ENCODE peak calls at places on chromosomes 4 and X, in five cellular contexts. K is esophagus muscularis mucosa; U is fibroblast of gingiva; L is activated CD4-positive, alpha-beta T cell treated with anti-CD3 and anti-CD28 coated beads, Interleukin-2, amount 10 ng/mL, durations not matched to agents 7 days and 5 days; D is DMS153. X is an unnamed sample.

GRCh38 chr4:165343353-165344191 is 16.1 kb downstream of the MSMO1 start:
- DNase-seq in U (no peak), D (peak), L (peak), K (no peak), X (no peak)

GRCh38 chr4:93832097-93832496 is 3.5 kb downstream of the ATOH1 start:
- DNase-seq in D (no peak), U (no peak), L (no peak), K (no peak), X (no peak)

GRCh38 chrX:48035891-48036290 is 29.1 kb downstream of the SPACA5 start:
- DNase-seq in L (no peak), U (no peak), K (no peak), D (no peak), X (no peak)

GRCh38 chrX:119497185-119497584 is 28.9 kb downstream of the SLC25A5 start:
- DNase-seq in K (no peak), L (no peak), U (no peak), D (no peak), X (no peak)

GRCh38 chr4:7101692-7102515 is 34.0 kb upstream of the GRPEL1 start:
- DNase-seq in D (peak), K (no peak), L (peak), U (peak), X (peak)

GRCh38 chr4:112029642-112030235 is 115.5 kb upstream of the FAM241A start:
- DNase-seq in K (no peak), L (no peak), D (no peak), U (peak), X (peak)

GRCh38 chr4:170198742-170199141 is 109.0 kb upstream of the AADAT start:
- DNase-seq in D (no peak), L (no peak), K (no peak), U (no peak), X (peak)

GRCh38 chrX:9786839-9787635 is 808 bp downstream of the SHROOM2 start:
- DNase-seq in D (no peak), U (no peak), L (no peak), K (no peak), X (no peak)

GRCh38 chr4:38309471-38309870 is 349.3 kb downstream of the PTTG2 start:
- DNase-seq in K (no peak), D (no peak), U (no peak), L (no peak), X (no peak)

GRCh38 chr4:183038436-183038835 is 60.6 kb upstream of the WWC2 start:
- DNase-seq in D (no peak), K (no peak), L (no peak), U (no peak), X (no peak)

GRCh38 chrX:45758738-45759397 is 558.2 kb upstream of the DIPK2B start:
- DNase-seq in L (peak), K (no peak), U (peak), D (no peak), X (no peak)

GRCh38 chrX:48800574-48801280 is 1.1 kb upstream of the HDAC6 start:
- DNase-seq in U (no peak), D (no peak), K (no peak), L (peak), X (no peak)

GRCh38 chr4:159504634-159505033 is 401.8 kb downstream of the RAPGEF2 start:
- DNase-seq in U (no peak), K (no peak), D (no peak), L (no peak), X (no peak)

GRCh38 chr4:38664704-38665401 is 854 bp downstream of the KLF3 start:
- DNase-seq in U (peak), D (peak), K (no peak), L (peak), X (peak)

GRCh38 chrX:49930046-49930445 is 7.7 kb downstream of the CLCN5 start:
- DNase-seq in U (peak), K (no peak), D (no peak), L (no peak), X (no peak)